ENCODE peak calls at places on chromosomes 1 and 21, in six cellular contexts. O, Q, T, E, U and J are unnamed samples.

GRCh38 chr1:49225464-49225863 is 448.8 kb upstream of the BEND5 start:
- DNase-seq in O (no peak), Q (peak), T (no peak), E (no peak), U (no peak), J (no peak)

GRCh38 chr1:48048980-48049379 is 51.8 kb upstream of the TRABD2B start:
- DNase-seq in O (no peak), Q (no peak), T (no peak), E (no peak), U (no peak), J (no peak)

GRCh38 chr1:116777831-116778830 is 23.9 kb downstream of the CD2 start:
- DNase-seq in O (peak), Q (no peak), T (peak), E (peak), U (no peak), J (peak)

GRCh38 chr1:195097316-195097715 is 1510.9 kb downstream of the KCNT2 start:
- DNase-seq in O (no peak), Q (no peak), T (no peak), E (no peak), U (no peak), J (no peak)

GRCh38 chr1:94701796-94702439 is 118.2 kb upstream of the SLC44A3 start:
- DNase-seq in O (no peak), Q (no peak), T (peak), E (no peak), U (no peak), J (no peak)

GRCh38 chr1:235012436-235013210 is 116.0 kb downstream of the TOMM20 start:
- DNase-seq in O (no peak), Q (no peak), T (no peak), E (no peak), U (no peak), J (no peak)

GRCh38 chr1:163633366-163633765 is 311.6 kb downstream of the NUF2 start:
- DNase-seq in O (no peak), Q (no peak), T (no peak), E (no peak), U (no peak), J (no peak)

GRCh38 chr1:44604167-44604955 is 69.9 kb downstream of the TMEM53 start:
- DNase-seq in O (no peak), Q (peak), T (no peak), E (no peak), U (no peak), J (no peak)

GRCh38 chr1:5267603-5268235 is 613.3 kb downstream of the AJAP1 start:
- DNase-seq in O (no peak), Q (no peak), T (no peak), E (no peak), U (no peak), J (no peak)

GRCh38 chr1:226519741-226520598 is 28.6 kb upstream of the STUM start:
- DNase-seq in O (no peak), Q (peak), T (no peak), E (no peak), U (no peak), J (no peak)

GRCh38 chr1:31095298-31095981 is 29.9 kb upstream of the PUM1 start:
- DNase-seq in O (peak), Q (no peak), T (no peak), E (peak), U (no peak), J (peak)

GRCh38 chr1:30968220-30968971 is 59.8 kb upstream of the SDC3 start:
- DNase-seq in O (no peak), Q (no peak), T (no peak), E (no peak), U (no peak), J (no peak)

GRCh38 chr1:166133276-166133841 is 33.4 kb downstream of the FAM78B start:
- DNase-seq in O (peak), Q (no peak), T (peak), E (peak), U (no peak), J (peak)

GRCh38 chr1:1455366-1455884 is 5.9 kb downstream of the ATAD3C start:
- DNase-seq in O (no peak), Q (no peak), T (no peak), E (no peak), U (no peak), J (no peak)

GRCh38 chr1:22286491-22286890 is 143.6 kb upstream of the WNT4 start:
- DNase-seq in O (no peak), Q (no peak), T (no peak), E (no peak), U (no peak), J (no peak)

GRCh38 chr21:35070436-35070835 is 21.3 kb upstream of the RUNX1 start:
- DNase-seq in O (no peak), Q (no peak), T (no peak), E (no peak), U (no peak), J (no peak)

GRCh38 chr1:156486421-156487344 is 13.9 kb downstream of the MEF2D start:
- DNase-seq in O (no peak), Q (peak), T (no peak), E (no peak), U (no peak), J (no peak)

GRCh38 chr1:166302919-166303758 is 136.3 kb upstream of the FAM78B start:
- DNase-seq in O (no peak), Q (no peak), T (peak), E (no peak), U (no peak), J (no peak)

GRCh38 chr1:234216116-234216703 is 157.0 kb upstream of the COA6 start:
- DNase-seq in O (no peak), Q (no peak), T (peak), E (no peak), U (no peak), J (no peak)

GRCh38 chr1:244952940-244953339 is 88.6 kb upstream of the HNRNPU start:
- DNase-seq in O (no peak), Q (peak), T (peak), E (no peak), U (no peak), J (no peak)

GRCh38 chr1:34899471-34899870 is 30.0 kb downstream of the DLGAP3 start:
- DNase-seq in O (no peak), Q (no peak), T (no peak), E (no peak), U (no peak), J (no peak)

GRCh38 chr1:159781992-159782391 is 1.2 kb downstream of the DUSP23 start:
- DNase-seq in O (no peak), Q (no peak), T (no peak), E (no peak), U (no peak), J (no peak)
- H3K4me3 ChIP-seq in O (no peak), Q (no peak), T (no peak), E (peak), U (peak), J (no peak)

GRCh38 chr21:33109574-33110339 is 39.8 kb downstream of the OLIG1 start:
- DNase-seq in O (no peak), Q (no peak), T (no peak), E (no peak), U (no peak), J (no peak)
- TF ChIP-seq CTCF in O (no peak), Q (no peak), T (no peak), E (no peak), U (no peak), J (no peak)

GRCh38 chr1:155174334-155175280 is 958 bp downstream of the TRIM46 start:
- DNase-seq in O (no peak), Q (no peak), T (peak), E (no peak), U (no peak), J (peak)
- H3K4me3 ChIP-seq in O (peak), Q (no peak), T (peak), E (peak), U (peak), J (peak)

GRCh38 chr1:6586404-6586816 is 6.6 kb downstream of the ZBTB48 start:
- DNase-seq in O (no peak), Q (no peak), T (no peak), E (no peak), U (no peak), J (no peak)

GRCh38 chr1:6585081-6585722 is 5.4 kb downstream of the ZBTB48 start:
- DNase-seq in O (no peak), Q (no peak), T (no peak), E (no peak), U (no peak), J (no peak)

GRCh38 chr1:6585841-6586240 is 6.0 kb downstream of the ZBTB48 start:
- DNase-seq in O (no peak), Q (no peak), T (no peak), E (no peak), U (no peak), J (no peak)

GRCh38 chr1:6582370-6582769 is 2.6 kb downstream of the ZBTB48 start:
- DNase-seq in O (no peak), Q (peak), T (no peak), E (no peak), U (no peak), J (no peak)

GRCh38 chr1:6584126-6585080 is 4.6 kb downstream of the ZBTB48 start:
- DNase-seq in O (no peak), Q (no peak), T (no peak), E (no peak), U (no peak), J (no peak)
- TF ChIP-seq CTCF in O (peak), Q (no peak), T (no peak), E (no peak), U (no peak), J (peak)

GRCh38 chr1:204923209-204923608 is 52.5 kb downstream of the NFASC start:
- DNase-seq in O (no peak), Q (no peak), T (no peak), E (no peak), U (no peak), J (no peak)

GRCh38 chr1:204925701-204926100 is 55.0 kb downstream of the NFASC start:
- DNase-seq in O (no peak), Q (no peak), T (no peak), E (no peak), U (no peak), J (no peak)

GRCh38 chr1:204921855-204922516 is 51.3 kb downstream of the NFASC start:
- DNase-seq in O (no peak), Q (peak), T (no peak), E (no peak), U (no peak), J (no peak)

GRCh38 chr1:204924013-204924759 is 53.5 kb downstream of the NFASC start:
- DNase-seq in O (no peak), Q (no peak), T (no peak), E (peak), U (no peak), J (no peak)

GRCh38 chr1:204923626-204924012 is 53.0 kb downstream of the NFASC start:
- DNase-seq in O (no peak), Q (no peak), T (no peak), E (no peak), U (no peak), J (no peak)
- H3K4me3 ChIP-seq in O (no peak), Q (no peak), T (no peak), E (no peak), U (no peak), J (no peak)

GRCh38 chr1:171983584-171983983 is 142.3 kb downstream of the DNM3 start:
- DNase-seq in O (peak), Q (no peak), T (peak), E (peak), U (no peak), J (peak)
- TF ChIP-seq CTCF in O (peak), Q (peak), T (peak), E (peak), U (peak), J (peak)

DNA sequence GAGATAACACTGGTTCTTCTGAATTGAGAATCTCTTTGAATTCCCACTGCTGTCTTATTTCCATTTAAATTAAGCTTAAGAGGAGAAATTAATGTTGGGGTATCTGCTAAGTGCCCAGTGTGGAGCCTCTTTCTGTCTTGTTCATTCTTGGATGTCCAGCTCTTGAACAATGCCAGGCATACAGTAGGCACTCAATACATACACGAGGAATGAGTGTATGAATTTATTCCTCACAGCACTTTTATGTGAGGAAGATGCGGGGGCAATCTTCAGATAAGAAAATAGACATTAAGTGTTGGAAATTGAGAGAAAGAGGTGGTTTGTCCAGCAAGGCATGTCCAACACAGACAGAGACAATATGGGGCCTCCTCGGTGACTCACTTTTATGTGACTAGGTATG is 11.8 kb upstream of the ATF3 start:
- DNase-seq in O (no peak), Q (no peak), T (no peak), E (no peak), U (no peak), J (no peak)
- H3K4me3 ChIP-seq in O (peak), Q (no peak), T (peak), E (peak), U (no peak), J (no peak)

GRCh38 chr1:3012511-3013291 is 8.6 kb upstream of the ACTRT2 start:
- DNase-seq in O (no peak), Q (peak), T (no peak), E (no peak), U (peak), J (peak)
- TF ChIP-seq CTCF in O (peak), Q (peak), T (peak), E (peak), U (peak), J (peak)

GRCh38 chr1:62194651-62195282 is at the start of gene L1TD1:
- DNase-seq in O (no peak), Q (no peak), T (no peak), E (no peak), U (no peak), J (no peak)
- H3K4me3 ChIP-seq in O (no peak), Q (no peak), T (no peak), E (no peak), U (no peak), J (no peak)

GRCh38 chr1:198391666-198392065 is 148.8 kb downstream of the ATP6V1G3 start:
- DNase-seq in O (no peak), Q (no peak), T (no peak), E (no peak), U (no peak), J (no peak)

GRCh38 chr1:198400063-198400462 is 140.4 kb downstream of the ATP6V1G3 start:
- DNase-seq in O (no peak), Q (no peak), T (no peak), E (no peak), U (no peak), J (no peak)

GRCh38 chr1:198399452-198399851 is 141.0 kb downstream of the ATP6V1G3 start:
- DNase-seq in O (no peak), Q (no peak), T (no peak), E (no peak), U (no peak), J (no peak)

DNA sequence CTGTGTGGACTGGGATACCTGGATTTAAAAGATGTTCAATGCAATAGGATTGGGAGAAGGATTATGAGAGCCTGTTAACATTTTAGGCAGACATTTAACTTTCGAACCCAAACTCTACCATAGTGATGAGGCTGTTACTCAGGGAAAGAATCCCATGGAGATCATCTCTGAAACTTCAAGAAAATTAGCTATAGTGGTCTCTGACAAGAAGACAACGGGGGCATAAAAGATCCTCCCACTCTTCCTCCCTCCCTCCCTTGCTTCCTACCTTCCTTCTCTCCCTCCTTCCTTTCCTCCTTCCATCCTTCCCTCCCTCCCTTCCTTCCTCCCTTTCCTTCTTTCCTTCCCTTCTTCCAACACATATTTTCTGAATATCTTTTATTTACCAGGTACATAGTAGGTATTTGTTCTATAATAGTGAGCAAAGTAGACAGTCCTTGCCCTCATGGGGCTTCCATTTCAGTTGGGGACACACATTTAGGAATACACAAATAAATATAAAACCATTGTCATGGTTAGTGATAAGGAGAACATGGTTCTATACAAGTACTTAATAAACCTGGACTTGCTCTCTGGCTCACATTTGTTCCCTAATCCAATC is 143.2 kb downstream of the ATP6V1G3 start:
- DNase-seq in O (no peak), Q (no peak), T (no peak), E (no peak), U (no peak), J (no peak)
- TF ChIP-seq CTCF in O (no peak), Q (no peak), T (no peak), E (no peak), U (no peak), J (no peak)